ENCODE peak calls at places on chromosomes 5 and 9, in nine cellular contexts. M, N, E, S, C, O, I, R and F are unnamed samples.
A peak's percentile ranks its signal among the peaks of the same experiment; 100 is the strongest.

GRCh38 chr5:128491291-128491690 is 46.8 kb downstream of the FBN2 start:
- DNase-seq in E (no peak), R (no peak), S (no peak), I (no peak), N (peak; percentile 31), O (peak; percentile 32), C (no peak), M (no peak), F (no peak)

GRCh38 chr9:126147186-126147585 is 179.4 kb upstream of the MVB12B start:
- DNase-seq in O (no peak), E (no peak), S (peak; percentile 34), N (no peak), I (no peak), C (no peak), M (no peak), R (no peak), F (no peak)

GRCh38 chr9:89744730-89745129 is 139.9 kb downstream of the GADD45G start:
- DNase-seq in E (no peak), C (no peak), I (no peak), N (no peak), O (no peak), R (no peak), M (no peak), S (no peak), F (no peak)

GRCh38 chr5:50406874-50407273 is 34.2 kb downstream of the EMB start:
- DNase-seq in M (no peak), N (no peak), C (no peak), E (no peak), O (no peak), S (no peak), R (no peak), I (no peak), F (no peak)

GRCh38 chr5:59583810-59584562 is 309.5 kb downstream of the PDE4D start:
- DNase-seq in M (no peak), N (no peak), C (no peak), E (no peak), O (no peak), I (no peak), R (peak; percentile 38), S (no peak), F (no peak)

GRCh38 chr9:6645153-6646027 is at the start of gene GLDC:
- DNase-seq in O (peak; percentile 96), M (peak; percentile 71), I (peak; percentile 61), S (no peak), R (peak; percentile 41), C (peak; percentile 42), N (peak; percentile 20), E (peak; percentile 42), F (no peak)

GRCh38 chr5:160824590-160824989 is 27.4 kb downstream of the ATP10B start:
- DNase-seq in C (no peak), E (no peak), M (no peak), R (no peak), S (no peak), I (no peak), O (no peak), N (no peak), F (no peak)

GRCh38 chr9:100366121-100366520 is 13.4 kb upstream of the TEX10 start:
- DNase-seq in C (no peak), N (no peak), M (no peak), O (no peak), R (no peak), I (no peak), S (no peak), E (no peak), F (no peak)

GRCh38 chr9:2053883-2054845 is 39.0 kb downstream of the SMARCA2 start:
- DNase-seq in E (no peak), N (peak; percentile 94), S (no peak), I (peak; percentile 33), M (no peak), C (peak; percentile 83), O (no peak), R (peak; percentile 4), F (peak; percentile 8)

GRCh38 chr5:97838214-97838613 is 655.2 kb upstream of the RIOK2 start:
- DNase-seq in O (no peak), M (no peak), E (no peak), I (no peak), C (no peak), S (no peak), R (no peak), N (peak; percentile 98), F (no peak)

GRCh38 chr5:30539004-30539634 is 654.4 kb upstream of the CDH6 start:
- DNase-seq in M (no peak), I (no peak), N (peak; percentile 73), R (no peak), S (no peak), E (peak; percentile 67), C (no peak), O (no peak), F (no peak)

GRCh38 chr9:92098638-92099037 is 16.6 kb downstream of the SPTLC1 start:
- DNase-seq in M (no peak), E (no peak), R (no peak), O (no peak), I (no peak), C (no peak), S (no peak), N (no peak), F (no peak)

GRCh38 chr5:42808888-42809611 is 2.6 kb downstream of the SELENOP start:
- DNase-seq in C (no peak), E (no peak), R (no peak), O (no peak), M (no peak), I (no peak), S (no peak), N (no peak), F (no peak)

GRCh38 chr5:123543438-123543837 is 31.5 kb downstream of the CSNK1G3 start:
- DNase-seq in O (no peak), S (no peak), N (peak; percentile 3), M (no peak), I (no peak), E (no peak), C (no peak), R (no peak), F (no peak)

GRCh38 chr9:103755986-103756385 is 338.1 kb upstream of the SMC2 start:
- DNase-seq in E (no peak), M (no peak), C (no peak), O (no peak), N (no peak), I (no peak), R (no peak), S (no peak), F (no peak)

GRCh38 chr5:77418601-77419591 is 73.2 kb downstream of the WDR41 start:
- DNase-seq in C (no peak), R (no peak), M (no peak), S (no peak), E (no peak), N (peak; percentile 29), O (no peak), I (no peak), F (no peak)

GRCh38 chr5:159465604-159466003 is 135.3 kb upstream of the IL12B start:
- DNase-seq in C (no peak), S (no peak), R (no peak), N (no peak), E (no peak), I (no peak), O (no peak), M (no peak), F (no peak)

GRCh38 chr5:159463590-159464321 is 133.5 kb upstream of the IL12B start:
- DNase-seq in C (no peak), N (peak; percentile 54), S (peak; percentile 11), I (no peak), R (no peak), M (no peak), E (no peak), O (no peak), F (no peak)

GRCh38 chr5:159469496-159470370 is 139.4 kb upstream of the IL12B start:
- DNase-seq in S (no peak), E (no peak), I (no peak), N (peak; percentile 30), M (no peak), C (peak; percentile 11), O (peak; percentile 21), R (no peak), F (no peak)

GRCh38 chr5:159467666-159468065 is 137.4 kb upstream of the IL12B start:
- DNase-seq in E (no peak), N (no peak), S (no peak), M (no peak), I (no peak), O (no peak), R (no peak), C (no peak), F (no peak)
- H3K36me3 ChIP-seq in E (no peaks in the 10 kb centered on the region), N (no peaks in the 10 kb centered on the region), S (no peaks in the 10 kb centered on the region), M (no peaks in the 10 kb centered on the region), I (no peaks in the 10 kb centered on the region), O (no peaks in the 10 kb centered on the region), R (no peaks in the 10 kb centered on the region), C (no peaks in the 10 kb centered on the region), F (no peaks in the 10 kb centered on the region)

DNA sequence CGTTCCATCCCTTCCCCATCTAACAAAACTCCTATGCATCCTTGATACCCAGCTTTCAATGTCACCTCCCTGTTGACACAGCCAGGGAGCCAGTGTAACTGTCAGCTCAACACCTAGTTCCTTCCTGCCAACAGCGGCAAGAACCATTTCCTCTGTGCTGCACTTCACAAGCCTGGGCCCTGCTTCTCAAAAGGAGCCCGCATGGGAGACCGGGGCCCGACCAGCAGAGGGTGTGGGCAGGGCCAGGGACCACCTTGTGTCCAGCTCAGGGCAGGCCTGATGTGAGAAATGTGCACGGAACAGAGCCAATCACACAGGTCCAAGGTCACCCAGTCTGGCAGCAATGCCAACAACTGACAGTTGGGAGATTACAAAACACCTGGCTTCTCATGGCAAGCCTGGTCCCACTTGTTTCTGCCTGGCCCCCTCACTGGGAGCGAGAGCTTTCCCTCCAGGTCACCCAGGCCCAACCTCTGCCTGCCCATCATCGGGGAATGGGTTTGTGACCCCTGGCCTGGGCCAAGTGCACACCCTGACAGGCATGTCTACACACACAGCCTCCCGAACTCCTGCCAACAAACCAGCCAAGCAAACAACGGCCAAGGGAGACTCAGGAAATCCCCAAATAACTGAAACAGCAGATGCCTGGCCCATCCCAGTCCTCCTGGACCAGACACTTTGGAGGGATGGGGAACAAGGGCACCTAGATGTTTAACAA is 3.1 kb downstream of the RNF44 start:
- DNase-seq in O (no peak), N (peak; percentile 13), E (no peak), I (peak; percentile 49), S (no peak), C (peak; percentile 62), R (no peak), M (no peak), F (no peak)
- H3K36me3 ChIP-seq in O (no peaks in the 10 kb centered on the region), N (peaks cover 5% of the 10 kb centered on the region), E (peaks cover 31% of the 10 kb centered on the region), I (peaks cover 32% of the 10 kb centered on the region), S (peaks cover 28% of the 10 kb centered on the region), C (peaks cover 23% of the 10 kb centered on the region), R (peaks cover 25% of the 10 kb centered on the region), M (peaks cover 4% of the 10 kb centered on the region), F (peaks cover 30% of the 10 kb centered on the region)

DNA sequence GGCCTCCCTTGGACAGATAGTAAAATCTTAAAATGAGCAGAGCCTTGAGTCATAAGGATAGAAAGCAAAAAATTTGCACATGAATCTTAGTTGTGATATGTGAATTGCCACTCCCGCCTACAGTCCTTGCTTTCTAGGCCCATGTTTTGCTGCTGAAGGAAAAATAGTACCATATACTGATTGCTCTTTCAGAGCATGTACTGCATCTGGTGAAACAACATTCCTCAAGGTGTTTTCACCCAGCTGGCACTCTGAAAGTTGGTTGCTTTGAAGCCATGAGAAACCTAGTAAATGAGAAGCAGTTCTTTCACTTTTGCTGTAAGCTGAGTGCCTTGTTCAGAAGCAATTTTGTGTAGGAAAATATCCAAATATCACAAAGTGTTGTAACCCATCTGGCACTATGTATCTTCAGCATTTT is 10.3 kb downstream of the CDC37L1 start:
- DNase-seq in R (no peak), O (no peak), N (peak; percentile 42), E (no peak), S (no peak), I (no peak), C (no peak), M (no peak), F (no peak)
- H3K36me3 ChIP-seq in R (peaks cover 35% of the 10 kb centered on the region), O (peaks cover 6% of the 10 kb centered on the region), N (peaks cover 2% of the 10 kb centered on the region), E (peaks cover 54% of the 10 kb centered on the region), S (peaks cover 23% of the 10 kb centered on the region), I (peaks cover 67% of the 10 kb centered on the region), C (peaks cover 13% of the 10 kb centered on the region), M (peaks cover 3% of the 10 kb centered on the region), F (no peaks in the 10 kb centered on the region)

GRCh38 chr9:93126151-93126781 is 7.8 kb downstream of the NINJ1 start:
- DNase-seq in S (no peak), M (peak; percentile 40), O (no peak), R (no peak), E (peak; percentile 31), C (no peak), I (no peak), N (no peak), F (no peak)
- H3K36me3 ChIP-seq in S (no peaks in the 10 kb centered on the region), M (no peaks in the 10 kb centered on the region), O (no peaks in the 10 kb centered on the region), R (peaks cover 17% of the 10 kb centered on the region), E (peaks cover 58% of the 10 kb centered on the region), C (peaks cover 7% of the 10 kb centered on the region), I (peaks cover 54% of the 10 kb centered on the region), N (peaks cover 2% of the 10 kb centered on the region), F (no peaks in the 10 kb centered on the region)